ENCODE peak calls at places on chromosomes 3 and 15, in six cellular contexts. N is adrenal gland, Y is tibial nerve, P is colonic mucosa, R is fibroblast of the aortic adventitia, K is Panc1. B is an unnamed sample.

GRCh38 chr3:49723301-49723630 is 485 bp downstream of the GMPPB start:
- DNase-seq in P (peak), Y (no peak), K (no peak), R (peak), N (peak), B (peak)

GRCh38 chr3:39000008-39000450 is 51.7 kb downstream of the SCN11A start:
- DNase-seq in K (no peak), P (no peak), R (peak), N (no peak), Y (no peak), B (no peak)

GRCh38 chr3:65928110-65928509 is 110.6 kb downstream of the MAGI1 start:
- DNase-seq in K (no peak), P (no peak), N (no peak), R (no peak), Y (no peak), B (peak)

GRCh38 chr15:58555168-58556027 is 123.6 kb downstream of the LIPC start:
- DNase-seq in N (no peak), R (no peak), Y (no peak), K (no peak), P (no peak), B (no peak)

GRCh38 chr15:56468271-56468912 is 3.5 kb upstream of the MNS1 start:
- DNase-seq in P (no peak), R (peak), Y (no peak), N (no peak), K (no peak), B (no peak)

GRCh38 chr3:32181801-32182200 is 56.7 kb upstream of the CMTM8 start:
- DNase-seq in K (no peak), P (no peak), R (no peak), Y (no peak), N (no peak), B (no peak)

GRCh38 chr15:36911322-36911944 is 188.9 kb downstream of the MEIS2 start:
- DNase-seq in Y (no peak), P (no peak), N (no peak), R (peak), K (peak), B (no peak)

GRCh38 chr3:12681586-12682371 is 17.9 kb upstream of the RAF1 start:
- DNase-seq in R (peak), P (no peak), K (no peak), Y (peak), N (peak), B (no peak)

GRCh38 chr3:31541102-31541501 is 8.4 kb downstream of the STT3B start:
- DNase-seq in R (no peak), Y (no peak), P (no peak), K (no peak), N (no peak), B (no peak)

GRCh38 chr15:77545058-77545457 is 87.7 kb downstream of the LINGO1 start:
- DNase-seq in K (no peak), Y (no peak), P (no peak), R (no peak), N (no peak), B (no peak)

GRCh38 chr15:77542491-77543001 is 90.2 kb downstream of the LINGO1 start:
- DNase-seq in P (no peak), Y (no peak), K (no peak), N (no peak), R (peak), B (peak)

GRCh38 chr15:77544162-77544561 is 88.5 kb downstream of the LINGO1 start:
- DNase-seq in P (no peak), Y (no peak), N (no peak), K (no peak), R (no peak), B (no peak)

GRCh38 chr15:77541421-77542181 is 91.1 kb downstream of the LINGO1 start:
- DNase-seq in N (no peak), K (no peak), P (no peak), Y (no peak), R (peak), B (no peak)

GRCh38 chr15:77543159-77543882 is 89.4 kb downstream of the LINGO1 start:
- DNase-seq in Y (peak), K (peak), N (peak), P (peak), R (peak), B (peak)
- TF ChIP-seq CTCF in Y (peak), K (peak), N (peak), P (peak), R (peak), B (peak)

GRCh38 chr3:113278599-113278955 is 67.2 kb downstream of the BOC start:
- DNase-seq in Y (no peak), K (no peak), P (no peak), R (no peak), N (no peak), B (no peak)

GRCh38 chr3:113276581-113277080 is 65.3 kb downstream of the BOC start:
- DNase-seq in R (no peak), N (no peak), K (no peak), Y (no peak), P (no peak), B (no peak)

GRCh38 chr3:113279686-113280085 is 68.3 kb downstream of the BOC start:
- DNase-seq in R (no peak), N (no peak), Y (no peak), P (no peak), K (no peak), B (no peak)

GRCh38 chr3:113277414-113277813 is 66.1 kb downstream of the BOC start:
- DNase-seq in P (no peak), Y (no peak), N (no peak), R (no peak), K (no peak), B (no peak)

GRCh38 chr3:113277886-113278598 is 66.7 kb downstream of the BOC start:
- DNase-seq in R (no peak), N (no peak), K (no peak), Y (no peak), P (no peak), B (no peak)
- TF ChIP-seq CTCF in R (no peak), N (no peak), K (no peak), Y (no peak), P (no peak), B (no peak)

GRCh38 chr3:161175506-161175905 is 45.6 kb upstream of the NMD3 start:
- DNase-seq in K (no peak), Y (no peak), R (no peak), P (no peak), N (no peak), B (no peak)

GRCh38 chr3:161166051-161166450 is 55.1 kb upstream of the NMD3 start:
- DNase-seq in K (no peak), P (no peak), R (no peak), N (no peak), Y (no peak), B (no peak)

GRCh38 chr3:161171113-161171512 is 50.0 kb upstream of the NMD3 start:
- DNase-seq in K (no peak), Y (peak), R (peak), N (peak), P (peak), B (no peak)

DNA sequence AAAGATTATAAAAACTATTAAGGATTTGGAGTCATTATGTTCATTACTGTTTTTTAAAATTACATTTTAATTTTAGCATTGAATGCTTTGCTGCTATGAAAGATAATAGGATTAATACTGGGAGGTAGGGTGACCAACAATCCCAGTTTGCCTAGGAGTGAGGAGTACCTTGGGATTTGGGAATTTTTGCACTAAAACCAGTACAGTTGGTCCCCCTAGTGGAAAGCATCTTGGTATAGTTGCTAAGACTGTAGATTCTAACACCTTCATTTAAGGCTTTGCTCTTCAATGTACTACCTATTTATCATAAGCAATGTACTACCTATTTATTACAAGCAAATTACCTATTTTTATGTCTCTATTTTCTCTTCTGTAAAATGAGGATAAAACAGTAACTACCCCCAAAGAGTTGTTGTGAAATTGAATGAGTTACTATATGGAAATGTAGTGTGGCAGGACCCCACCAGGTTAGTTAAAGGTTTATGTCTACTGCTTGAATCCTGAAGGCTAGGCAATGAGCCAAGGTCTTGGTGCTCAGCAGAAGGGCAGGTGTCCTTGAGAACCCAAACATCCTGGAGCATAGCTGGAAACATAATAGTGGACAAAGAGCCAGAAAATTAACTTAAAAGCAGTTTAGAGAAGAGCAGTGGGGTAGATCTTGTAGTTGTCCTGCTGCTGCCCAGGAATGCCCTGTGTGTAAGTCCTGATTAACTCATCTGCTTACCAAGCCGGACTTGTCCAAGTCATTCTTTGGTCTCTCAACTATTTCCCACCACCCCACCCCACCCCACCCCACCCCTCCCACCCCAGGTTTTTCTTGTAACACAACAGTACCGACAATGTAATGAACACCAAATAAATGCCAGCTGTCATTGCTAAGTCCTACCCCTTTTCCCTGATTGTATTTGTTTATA is 49.2 kb upstream of the NMD3 start:
- DNase-seq in N (no peak), R (peak), Y (no peak), P (no peak), K (no peak), B (no peak)
- TF ChIP-seq CTCF in N (no peak), R (peak), Y (no peak), P (peak), K (peak), B (peak)

DNA sequence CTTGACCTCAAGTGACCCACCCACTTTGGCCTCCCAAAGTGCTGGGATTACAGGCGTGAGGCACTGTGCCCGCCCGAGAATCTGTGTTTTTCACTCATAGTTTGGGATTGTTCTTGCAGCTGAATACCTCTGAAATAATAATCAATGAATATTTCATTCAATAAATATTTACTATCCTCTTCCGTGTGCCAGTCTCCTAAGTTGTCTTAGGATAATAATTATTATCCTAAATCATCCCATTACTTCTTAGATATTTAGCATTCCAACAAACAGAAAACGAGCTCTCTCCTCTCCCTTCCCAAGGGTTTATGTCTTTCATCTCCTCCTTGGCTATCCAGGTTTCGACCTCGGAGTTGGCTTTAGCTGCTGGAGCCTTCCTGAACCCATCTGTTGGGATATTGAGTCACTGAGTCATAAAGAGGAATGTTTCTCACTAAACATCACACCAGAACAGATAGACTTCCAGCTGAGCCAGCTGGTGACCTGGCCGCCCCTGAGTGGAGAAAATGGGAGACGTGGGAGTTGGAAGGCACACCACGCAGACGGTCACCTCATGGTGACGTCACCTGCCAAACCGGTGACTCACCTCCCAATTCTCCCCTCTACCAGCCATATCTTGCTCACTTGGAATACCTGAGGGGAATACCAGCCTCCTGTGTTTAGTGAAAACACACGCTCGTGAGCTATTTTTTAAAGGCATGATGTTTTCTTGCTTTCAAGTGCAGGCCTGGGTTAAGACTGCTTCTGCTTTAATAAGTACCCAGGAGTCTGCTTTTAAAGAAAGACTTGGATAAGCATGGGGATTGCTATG is 43.9 kb downstream of the BHLHE40 start:
- DNase-seq in P (no peak), K (peak), R (peak), N (peak), Y (no peak), B (peak)
- TF ChIP-seq CTCF in P (no peak), K (no peak), R (no peak), N (no peak), Y (no peak), B (no peak)

DNA sequence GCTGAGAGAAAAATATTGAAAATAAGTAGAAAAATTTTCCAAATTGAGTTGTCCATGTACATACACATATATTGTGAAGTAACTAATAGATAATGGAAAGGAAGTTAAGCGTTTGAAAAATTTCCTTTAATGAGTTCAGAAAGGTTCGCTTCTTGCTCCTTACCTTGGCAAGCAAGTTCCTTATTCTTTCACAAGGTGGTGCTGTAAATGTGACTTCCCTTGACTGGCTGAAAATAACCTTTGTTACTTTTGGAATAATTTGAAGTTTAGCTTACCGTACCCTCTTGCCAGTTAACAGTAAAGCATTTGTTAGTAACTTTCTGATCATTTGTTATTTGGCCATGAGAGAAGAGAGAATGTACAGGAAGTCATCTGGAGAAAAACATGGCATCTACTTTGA is 41.6 kb downstream of the PYDC2 start:
- DNase-seq in R (no peak), K (no peak), N (no peak), Y (no peak), P (no peak), B (no peak)
- TF ChIP-seq CTCF in R (peak), K (peak), N (peak), Y (no peak), P (no peak), B (peak)

DNA sequence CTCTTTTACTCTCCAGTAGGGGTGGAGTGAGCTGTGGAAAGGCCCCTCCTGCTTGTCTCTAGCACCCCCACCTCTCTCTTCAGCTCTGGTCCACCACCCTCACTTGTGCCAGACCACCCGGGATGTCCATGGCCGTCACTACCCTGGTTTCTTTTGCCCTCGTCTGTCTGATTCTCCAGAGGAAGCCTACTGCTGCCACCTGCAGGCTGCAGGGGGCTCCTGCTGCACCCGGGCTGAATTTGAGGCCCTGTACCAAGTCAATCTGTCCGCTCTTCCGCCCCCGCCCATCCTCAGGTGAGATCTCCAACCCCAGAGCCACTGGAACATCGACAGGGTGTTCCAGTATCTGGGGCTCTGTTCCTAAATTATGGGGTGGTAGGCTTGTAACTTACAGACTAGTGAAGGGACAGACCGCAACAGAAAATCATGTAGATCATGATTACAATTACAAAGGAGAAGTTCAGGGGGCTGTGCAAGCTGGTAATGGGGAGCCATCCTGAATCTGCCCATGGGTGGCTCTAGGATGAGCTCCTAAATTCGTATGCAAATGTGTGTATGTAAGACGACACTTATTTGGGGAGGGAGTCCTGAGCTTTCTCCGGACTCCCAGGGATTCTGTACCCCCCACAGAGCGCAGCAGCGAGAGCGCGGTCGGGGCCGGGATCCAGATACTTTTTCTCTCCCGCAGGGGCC is 683 bp upstream of the UNC45A start:
- DNase-seq in P (peak), Y (peak), N (peak), K (no peak), R (peak), B (peak)
- TF ChIP-seq CTCF in P (peak), Y (peak), N (peak), K (peak), R (peak), B (peak)